ENCODE peak calls at places on chromosome 10, in five cellular contexts. G is IMR-90, E is small intestine, S is adrenal gland, B is psoas muscle. N is an unnamed sample. For H3K9me3, the result is how much of the 10 kb centered on the place peaks cover.

GRCh38 chr10:119412244-119412750 is 130.2 kb downstream of the RGS10 start:
- DNase-seq in G (peak), S (peak), E (no peak), B (peak), N (no peak)

GRCh38 chr10:72952901-72953223 is 1.7 kb downstream of the PLA2G12B start:
- DNase-seq in S (no peak), G (no peak), E (peak), B (no peak), N (no peak)

GRCh38 chr10:130891066-130891465 is 420.5 kb downstream of the TCERG1L start:
- DNase-seq in E (no peak), G (no peak), S (no peak), B (no peak), N (no peak)

GRCh38 chr10:78443900-78444571 is 410.4 kb downstream of the RPS24 start:
- DNase-seq in G (no peak), S (no peak), E (no peak), B (no peak), N (no peak)

GRCh38 chr10:81065474-81065873 is 527.8 kb downstream of the SH2D4B start:
- DNase-seq in G (no peak), S (no peak), E (no peak), B (no peak), N (no peak)

GRCh38 chr10:17026686-17027485 is 102.7 kb downstream of the CUBN start:
- DNase-seq in S (no peak), G (peak), E (peak), B (no peak), N (peak)

GRCh38 chr10:31374146-31374696 is 55.2 kb downstream of the ZEB1 start:
- DNase-seq in E (no peak), B (no peak), G (peak), S (no peak), N (no peak)

GRCh38 chr10:94006591-94007550 is 13.1 kb downstream of the PLCE1 start:
- DNase-seq in E (peak), B (no peak), S (no peak), G (peak), N (peak)

GRCh38 chr10:21141946-21142345 is 244.8 kb upstream of the NEBL start:
- DNase-seq in G (no peak), B (no peak), S (no peak), E (no peak), N (no peak)

GRCh38 chr10:15474671-15475070 is 103.6 kb upstream of the FAM171A1 start:
- DNase-seq in S (no peak), G (no peak), B (no peak), E (no peak), N (no peak)

DNA sequence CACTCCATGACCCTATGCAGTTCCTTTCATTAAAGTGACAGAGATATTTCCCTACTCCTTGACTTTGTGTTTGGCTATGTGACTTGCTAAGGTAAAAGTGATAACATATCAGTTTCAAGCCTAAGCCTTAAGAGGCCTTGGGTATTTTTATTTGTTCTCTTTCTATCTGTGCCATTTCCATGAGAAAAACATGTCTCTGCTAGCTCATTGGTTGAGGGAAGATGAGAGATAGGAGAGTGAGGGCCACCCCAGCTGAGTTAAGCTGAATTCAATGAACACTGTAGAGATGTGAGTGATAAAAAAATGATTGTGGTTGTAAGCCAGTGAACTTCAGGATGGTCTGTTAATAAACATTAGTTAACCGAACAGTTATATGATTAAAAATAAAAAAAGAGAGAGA is 13.4 kb downstream of the TASOR2 start:
- DNase-seq in E (no peak), S (no peak), G (no peak), B (no peak), N (no peak)
- H3K9me3 ChIP-seq in E (under half), S (under half), G (under half), B (under half), N (under half)

DNA sequence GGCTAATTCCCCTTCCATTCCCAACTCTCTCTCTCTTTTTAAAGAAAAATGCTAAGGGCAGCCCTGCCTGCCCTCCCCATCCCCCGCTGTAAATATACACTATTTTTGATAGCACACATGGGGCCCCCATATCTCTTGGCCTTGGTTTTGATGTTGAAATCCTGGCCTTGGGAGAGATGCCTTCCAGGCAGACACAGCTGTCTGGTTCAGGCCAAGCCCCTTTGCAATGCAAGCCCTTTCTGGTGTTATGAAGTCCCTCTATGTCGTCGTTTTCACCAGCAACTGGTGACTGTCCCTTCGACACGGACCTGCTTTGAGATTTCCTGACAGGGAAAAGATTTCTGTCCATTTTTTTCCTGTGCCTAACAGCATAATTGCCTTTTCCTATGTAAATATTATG is 3.0 kb downstream of the ADRA2A start:
- DNase-seq in B (no peak), S (no peak), G (no peak), E (no peak), N (no peak)
- H3K4me3 ChIP-seq in B (no peak), S (no peak), G (no peak), E (no peak), N (no peak)

DNA sequence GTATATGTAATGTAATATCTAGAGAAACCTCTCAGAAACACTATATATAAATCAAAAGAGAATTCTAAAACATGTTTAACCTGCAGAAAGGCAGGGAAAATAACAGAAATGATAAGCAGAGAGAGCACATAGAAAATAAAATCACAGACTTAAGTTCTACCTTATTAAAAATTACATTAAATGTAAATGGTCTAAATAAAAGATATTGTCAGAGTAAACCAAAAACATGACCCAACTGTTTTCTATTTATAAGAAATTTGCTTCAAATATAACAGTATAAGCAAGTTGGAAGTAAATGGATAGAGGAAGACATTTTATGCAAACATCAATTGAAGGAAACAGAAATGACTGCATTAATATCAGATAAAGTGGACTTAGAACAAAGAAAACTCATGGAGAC is 43.4 kb downstream of the HECTD2 start:
- DNase-seq in E (no peak), B (no peak), G (no peak), S (no peak), N (no peak)
- H3K9me3 ChIP-seq in E (under half), B (under half), G (under half), S (under half), N (under half)

GRCh38 chr10:75283150-75284096 is 47.7 kb upstream of the COMTD1 start:
- DNase-seq in E (peak), G (peak), B (no peak), S (peak), N (peak)

GRCh38 chr10:75287697-75288096 is 51.9 kb upstream of the COMTD1 start:
- DNase-seq in E (no peak), B (no peak), S (no peak), G (no peak), N (no peak)

GRCh38 chr10:75281980-75282379 is 46.2 kb upstream of the COMTD1 start:
- DNase-seq in S (no peak), B (no peak), E (peak), G (no peak), N (no peak)

GRCh38 chr10:75286901-75287300 is 51.1 kb upstream of the COMTD1 start:
- DNase-seq in S (no peak), G (no peak), B (no peak), E (no peak), N (no peak)

DNA sequence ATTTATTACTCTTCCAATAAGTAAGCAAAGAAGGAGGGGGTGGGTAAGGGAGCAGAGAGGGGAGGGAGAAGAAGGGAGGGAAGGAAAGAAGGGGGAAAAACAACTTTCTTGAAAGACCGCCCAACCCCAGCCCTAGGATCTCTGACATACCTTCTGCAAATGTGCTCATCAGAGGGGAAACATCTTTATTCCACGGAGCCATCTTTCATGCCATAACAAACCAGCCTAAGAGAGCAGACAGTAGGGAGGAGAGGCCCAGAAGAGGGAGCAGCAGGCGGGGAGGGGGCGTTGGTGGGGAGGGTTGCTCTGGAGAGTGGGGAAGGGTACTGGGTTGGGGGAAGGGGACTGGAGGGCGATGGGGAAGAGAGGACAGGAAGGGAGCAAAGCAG is 48.3 kb upstream of the COMTD1 start:
- DNase-seq in G (no peak), B (no peak), S (peak), E (no peak), N (no peak)
- H3K4me3 ChIP-seq in G (no peak), B (no peak), S (no peak), E (no peak), N (no peak)

DNA sequence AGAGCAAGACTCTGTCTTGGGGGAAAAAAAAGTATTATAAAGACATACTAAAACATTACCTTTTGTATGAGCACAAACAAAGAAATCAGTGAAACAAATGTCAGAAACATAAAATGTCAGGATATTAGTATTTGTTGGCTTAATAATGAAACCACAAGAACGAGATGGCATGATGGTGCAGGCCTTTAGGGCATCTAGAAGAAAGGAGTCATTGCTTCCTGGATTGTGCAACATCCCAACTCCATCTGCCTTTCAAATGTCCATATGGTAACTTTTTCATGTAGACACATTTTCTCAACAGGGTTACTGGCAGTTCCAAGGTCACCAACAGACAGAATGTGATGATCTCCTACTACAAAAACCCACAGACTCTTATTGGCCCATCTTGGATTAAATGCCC is 96.6 kb downstream of the ZNF248 start:
- DNase-seq in S (no peak), E (no peak), G (no peak), B (no peak), N (no peak)
- H3K9me3 ChIP-seq in S (under half), E (under half), G (under half), B (under half), N (under half)

GRCh38 chr10:33332183-33333031 is 2.1 kb downstream of the NRP1 start:
- DNase-seq in S (no peak), G (peak), B (no peak), E (peak), N (no peak)
- H3K4me3 ChIP-seq in S (peak), G (peak), B (peak), E (no peak), N (no peak)

GRCh38 chr10:87664276-87664687 is 4.6 kb downstream of the PAPSS2 start:
- DNase-seq in E (no peak), G (no peak), S (no peak), B (no peak), N (no peak)

GRCh38 chr10:87668324-87669054 is 8.8 kb downstream of the PAPSS2 start:
- DNase-seq in S (no peak), E (peak), B (no peak), G (no peak), N (no peak)

GRCh38 chr10:87671416-87671815 is 11.7 kb downstream of the PAPSS2 start:
- DNase-seq in E (no peak), G (peak), B (no peak), S (no peak), N (no peak)

GRCh38 chr10:87670591-87670990 is 10.9 kb downstream of the PAPSS2 start:
- DNase-seq in E (no peak), S (no peak), B (no peak), G (peak), N (no peak)

DNA sequence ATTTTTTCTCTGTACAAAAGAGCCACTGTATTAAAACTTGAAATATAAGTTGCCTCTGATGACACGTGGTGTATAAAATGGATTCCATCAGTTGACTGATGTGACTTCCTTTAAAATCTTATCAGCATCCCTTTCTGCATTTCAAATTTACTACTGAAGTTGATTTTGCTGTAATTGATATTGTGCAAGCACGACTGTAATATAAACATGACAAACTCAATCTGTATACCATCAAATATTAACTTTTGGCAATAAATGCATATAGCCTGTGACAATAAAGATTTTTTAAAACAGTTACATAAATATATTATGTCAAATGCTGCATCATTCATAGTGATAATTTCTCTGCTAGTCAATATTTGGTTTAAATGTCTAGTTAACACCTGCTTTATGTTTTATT is 7.8 kb downstream of the PAPSS2 start:
- DNase-seq in E (peak), B (no peak), S (no peak), G (no peak), N (no peak)
- H3K9me3 ChIP-seq in E (under half), B (under half), S (under half), G (under half), N (under half)

DNA sequence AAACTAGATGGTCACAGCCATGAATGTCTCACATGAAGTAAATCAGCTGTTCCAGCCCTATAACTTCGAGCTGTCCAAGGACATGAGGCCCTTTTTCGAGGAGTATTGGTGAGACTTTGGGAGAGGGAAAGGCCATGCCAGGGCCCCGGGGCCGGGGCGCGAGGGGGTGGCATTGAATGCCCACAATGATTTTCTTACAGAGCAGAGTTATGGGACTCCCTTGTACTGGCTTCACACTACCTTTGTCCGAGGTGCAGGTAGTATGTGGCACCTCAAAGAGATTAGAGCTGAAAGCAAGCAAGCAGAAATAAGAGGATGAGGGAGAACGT is 407 bp downstream of the ELOVL3 start:
- DNase-seq in S (no peak), G (no peak), B (no peak), E (no peak), N (no peak)
- H3K4me3 ChIP-seq in S (no peak), G (peak), B (peak), E (no peak), N (peak)

GRCh38 chr10:109247819-109248218 is 675.5 kb downstream of the XPNPEP1 start:
- DNase-seq in E (peak), S (no peak), G (no peak), B (no peak), N (no peak)

GRCh38 chr10:109253306-109253705 is 670.0 kb downstream of the XPNPEP1 start:
- DNase-seq in E (no peak), S (no peak), B (no peak), G (no peak), N (no peak)

GRCh38 chr10:109245821-109246220 is 677.5 kb downstream of the XPNPEP1 start:
- DNase-seq in S (no peak), B (no peak), G (no peak), E (no peak), N (no peak)

GRCh38 chr10:109250144-109250543 is 673.2 kb downstream of the XPNPEP1 start:
- DNase-seq in E (peak), G (no peak), B (no peak), S (no peak), N (no peak)
- H3K9me3 ChIP-seq in E (under half), G (under half), B (under half), S (under half), N (under half)

GRCh38 chr10:62057872-62058271 is 156.4 kb downstream of the ARID5B start:
- DNase-seq in E (no peak), B (no peak), S (no peak), G (no peak), N (no peak)

GRCh38 chr10:62058896-62059423 is 157.5 kb downstream of the ARID5B start:
- DNase-seq in E (peak), B (no peak), G (no peak), S (no peak), N (no peak)

GRCh38 chr10:62058476-62058875 is 157.0 kb downstream of the ARID5B start:
- DNase-seq in S (no peak), E (no peak), G (no peak), B (no peak), N (no peak)

GRCh38 chr10:62057359-62057758 is 155.9 kb downstream of the ARID5B start:
- DNase-seq in S (no peak), G (no peak), B (no peak), E (no peak), N (no peak)

DNA sequence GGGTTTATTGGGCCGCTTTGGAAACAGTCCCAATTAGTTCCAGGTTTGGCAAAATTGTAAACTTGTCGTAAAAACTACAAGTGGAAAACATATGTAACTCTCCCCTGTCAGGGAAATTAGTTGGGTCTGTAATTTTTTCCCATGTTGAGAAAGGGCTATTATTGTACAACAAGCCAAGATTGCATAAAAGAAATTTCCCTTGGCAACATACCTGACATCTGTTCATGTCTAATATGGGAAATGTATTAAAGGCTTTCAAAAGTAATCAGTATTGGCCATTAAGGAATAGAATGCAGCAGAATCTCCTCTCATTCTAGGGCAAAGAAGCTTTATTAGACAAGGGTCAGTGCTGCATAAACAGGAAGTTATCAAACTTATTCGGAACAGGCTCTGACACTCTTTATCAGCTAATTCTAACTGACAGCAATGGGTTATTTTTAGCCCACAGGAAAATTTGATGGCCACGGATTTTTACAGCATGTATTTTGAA is 158.0 kb downstream of the ARID5B start:
- DNase-seq in E (no peak), G (no peak), S (no peak), B (no peak), N (no peak)
- H3K4me3 ChIP-seq in E (no peak), G (no peak), S (no peak), B (no peak), N (no peak)

N was measured in MG63.